ENCODE peak calls at places on chromosome 1, in six cellular contexts. O is CD8-positive, alpha-beta memory T cell; S is SHP77; E is foreskin fibroblast; W is GDM1; U is DMS79. B is an unnamed sample.

GRCh38 chr1:63643926-63644325 is 50.7 kb downstream of the PGM1 start:
- DNase-seq in O (no peak), S (peak), E (no peak), W (no peak), U (peak), B (no peak)

GRCh38 chr1:75954594-75954993 is 22.4 kb upstream of the ASB17 start:
- DNase-seq in O (no peak), S (no peak), E (no peak), W (no peak), U (no peak), B (no peak)

GRCh38 chr1:159839135-159839849 is 12.6 kb downstream of the SLAMF8 start:
- DNase-seq in O (no peak), S (no peak), E (no peak), W (no peak), U (no peak), B (no peak)

GRCh38 chr1:228003461-228004330 is 3.1 kb upstream of the WNT3A start:
- DNase-seq in O (no peak), S (no peak), E (no peak), W (no peak), U (no peak), B (no peak)

GRCh38 chr1:88802950-88803349 is 88.4 kb downstream of the GTF2B start:
- DNase-seq in O (no peak), S (no peak), E (peak), W (no peak), U (no peak), B (peak)

GRCh38 chr1:167629681-167630567 is at the start of gene RCSD1:
- DNase-seq in O (peak), S (no peak), E (peak), W (peak), U (no peak), B (no peak)

GRCh38 chr1:86521522-86521891 is 25.4 kb upstream of the CLCA4 start:
- DNase-seq in O (no peak), S (no peak), E (no peak), W (no peak), U (no peak), B (no peak)

GRCh38 chr1:86757272-86757984 is 53.1 kb downstream of the SH3GLB1 start:
- DNase-seq in O (no peak), S (no peak), E (peak), W (no peak), U (peak), B (no peak)

GRCh38 chr1:245341738-245342137 is 187.0 kb downstream of the KIF26B start:
- DNase-seq in O (no peak), S (no peak), E (no peak), W (no peak), U (no peak), B (no peak)

GRCh38 chr1:158931055-158931737 is at the start of gene PYHIN1:
- DNase-seq in O (peak), S (no peak), E (no peak), W (no peak), U (no peak), B (no peak)

GRCh38 chr1:53409695-53410094 is 49.5 kb upstream of the DMRTB1 start:
- DNase-seq in O (no peak), S (no peak), E (no peak), W (no peak), U (no peak), B (no peak)

GRCh38 chr1:48776400-48777218 is at the start of gene BEND5:
- DNase-seq in O (peak), S (peak), E (peak), W (peak), U (peak), B (no peak)

GRCh38 chr1:222583079-222583478 is 6.7 kb downstream of the TAF1A start:
- DNase-seq in O (no peak), S (no peak), E (no peak), W (no peak), U (no peak), B (no peak)

GRCh38 chr1:21927531-21928237 is 9.4 kb downstream of the HSPG2 start:
- DNase-seq in O (no peak), S (no peak), E (peak), W (no peak), U (no peak), B (no peak)

GRCh38 chr1:37497832-37498231 is 16.7 kb downstream of the MEAF6 start:
- DNase-seq in O (no peak), S (peak), E (no peak), W (no peak), U (peak), B (no peak)

GRCh38 chr1:226711976-226712778 is 26.9 kb downstream of the ITPKB start:
- DNase-seq in O (peak), S (no peak), E (no peak), W (peak), U (no peak), B (no peak)

GRCh38 chr1:184691719-184692324 is 62.8 kb downstream of the EDEM3 start:
- DNase-seq in O (no peak), S (peak), E (peak), W (no peak), U (no peak), B (peak)

GRCh38 chr1:2300004-2300771 is 72.1 kb downstream of the SKI start:
- DNase-seq in O (peak), S (no peak), E (no peak), W (no peak), U (no peak), B (no peak)

GRCh38 chr1:203813581-203814341 is 18.3 kb downstream of the ZBED6 start:
- DNase-seq in O (no peak), S (no peak), E (no peak), W (no peak), U (no peak), B (no peak)

GRCh38 chr1:112508242-112509004 is at the start of gene WNT2B:
- DNase-seq in O (peak), S (no peak), E (peak), W (no peak), U (no peak), B (no peak)

GRCh38 chr1:248821641-248822040 is 4.1 kb downstream of the SH3BP5L start:
- DNase-seq in O (no peak), S (no peak), E (no peak), W (no peak), U (no peak), B (no peak)

GRCh38 chr1:172498858-172499257 is 34.1 kb upstream of the SUCO start:
- DNase-seq in O (no peak), S (no peak), E (no peak), W (no peak), U (no peak), B (no peak)

GRCh38 chr1:1331068-1331965 is at the start of gene TAS1R3:
- DNase-seq in O (no peak), S (no peak), E (peak), W (no peak), U (no peak), B (no peak)

GRCh38 chr1:157806431-157807149 is 13.3 kb downstream of the FCRL1 start:
- DNase-seq in O (peak), S (no peak), E (no peak), W (no peak), U (no peak), B (no peak)

GRCh38 chr1:27427836-27428315 is 35.5 kb downstream of the GPR3 start:
- DNase-seq in O (no peak), S (no peak), E (peak), W (no peak), U (no peak), B (no peak)

GRCh38 chr1:114468710-114469468 is 42.1 kb downstream of the TRIM33 start:
- DNase-seq in O (no peak), S (no peak), E (peak), W (no peak), U (no peak), B (no peak)

B was measured in brain microvascular endothelial cell.